ENCODE peak calls at places on chromosome 17, in four cellular contexts. J is pancreas, H is tibial nerve, G is fibroblast of lung. V is an unnamed sample. For H3K27me3, the result is how much of the 10 kb centered on the place peaks cover.

GRCh38 chr17:29677139-29677834 is 54.6 kb upstream of the CORO6 start:
- DNase-seq in J (no peak), H (peak), G (no peak), V (no peak)

GRCh38 chr17:28366605-28367004 is 1.6 kb upstream of the SEBOX start:
- DNase-seq in J (no peak), H (no peak), G (no peak), V (no peak)

GRCh38 chr17:76492250-76492988 is 8.8 kb downstream of the RHBDF2 start:
- DNase-seq in J (peak), H (no peak), G (no peak), V (no peak)

GRCh38 chr17:81959362-81960129 is 1.4 kb downstream of the NOTUM start:
- DNase-seq in J (peak), H (peak), G (peak), V (no peak)

GRCh38 chr17:64106918-64107317 is 23.0 kb downstream of the ERN1 start:
- DNase-seq in J (no peak), H (no peak), G (no peak), V (no peak)

GRCh38 chr17:77036136-77036840 is 104.5 kb upstream of the SEC14L1 start:
- DNase-seq in J (no peak), H (no peak), G (no peak), V (no peak)

GRCh38 chr17:81926451-81927144 is 937 bp downstream of the MAFG start:
- DNase-seq in J (peak), H (peak), G (peak), V (peak)

GRCh38 chr17:75250009-75250471 is 11.4 kb downstream of the GGA3 start:
- DNase-seq in J (no peak), H (no peak), G (peak), V (peak)

GRCh38 chr17:29369831-29370735 is 20.1 kb upstream of the TAOK1 start:
- DNase-seq in J (no peak), H (peak), G (peak), V (peak)

GRCh38 chr17:4332296-4332970 is 34.0 kb downstream of the UBE2G1 start:
- DNase-seq in J (no peak), H (no peak), G (peak), V (peak)

GRCh38 chr17:82947051-82947991 is 107.5 kb upstream of the ZNF750 start:
- DNase-seq in J (peak), H (no peak), G (no peak), V (no peak)

GRCh38 chr17:36661688-36662087 is 60.3 kb downstream of the MRM1 start:
- DNase-seq in J (no peak), H (no peak), G (no peak), V (no peak)

GRCh38 chr17:52789829-52790228 is 631.3 kb upstream of the CA10 start:
- DNase-seq in J (no peak), H (no peak), G (no peak), V (no peak)

GRCh38 chr17:56737741-56738161 is 96.0 kb downstream of the C17orf67 start:
- DNase-seq in J (no peak), H (no peak), G (peak), V (peak)

GRCh38 chr17:10278218-10278617 is 79.8 kb upstream of the GAS7 start:
- DNase-seq in J (no peak), H (no peak), G (no peak), V (no peak)

GRCh38 chr17:76265624-76266243 is 586 bp downstream of the UBALD2 start:
- DNase-seq in J (peak), H (no peak), G (peak), V (no peak)

GRCh38 chr17:10115536-10115932 is 82.9 kb downstream of the GAS7 start:
- DNase-seq in J (no peak), H (no peak), G (no peak), V (no peak)

GRCh38 chr17:60506312-60506711 is 19.7 kb downstream of the APPBP2 start:
- DNase-seq in J (no peak), H (no peak), G (peak), V (peak)

GRCh38 chr17:27985306-27985705 is 57.2 kb upstream of the NLK start:
- DNase-seq in J (no peak), H (no peak), G (no peak), V (no peak)

GRCh38 chr17:4986403-4986802 is 1.1 kb downstream of the CAMTA2 start:
- DNase-seq in J (no peak), H (no peak), G (no peak), V (no peak)

GRCh38 chr17:4881761-4882555 is 17.4 kb upstream of the C17orf107 start:
- DNase-seq in J (peak), H (no peak), G (peak), V (peak)

GRCh38 chr17:82791532-82791931 is 39.7 kb downstream of the TBCD start:
- DNase-seq in J (peak), H (no peak), G (peak), V (peak)

GRCh38 chr17:75152523-75152922 is 1.8 kb downstream of the JPT1 start:
- DNase-seq in J (no peak), H (no peak), G (no peak), V (no peak)

GRCh38 chr17:9890124-9890523 is 14.9 kb downstream of the RCVRN start:
- DNase-seq in J (no peak), H (no peak), G (no peak), V (no peak)

GRCh38 chr17:48814504-48814903 is 2.5 kb downstream of the TTLL6 start:
- DNase-seq in J (no peak), H (peak), G (peak), V (peak)

GRCh38 chr17:48816774-48817590 is at the start of gene TTLL6:
- DNase-seq in J (peak), H (peak), G (peak), V (peak)

GRCh38 chr17:48809182-48809581 is 7.8 kb downstream of the TTLL6 start:
- DNase-seq in J (no peak), H (no peak), G (no peak), V (no peak)

GRCh38 chr17:48816438-48816773 is 623 bp downstream of the TTLL6 start:
- DNase-seq in J (no peak), H (no peak), G (no peak), V (no peak)

DNA sequence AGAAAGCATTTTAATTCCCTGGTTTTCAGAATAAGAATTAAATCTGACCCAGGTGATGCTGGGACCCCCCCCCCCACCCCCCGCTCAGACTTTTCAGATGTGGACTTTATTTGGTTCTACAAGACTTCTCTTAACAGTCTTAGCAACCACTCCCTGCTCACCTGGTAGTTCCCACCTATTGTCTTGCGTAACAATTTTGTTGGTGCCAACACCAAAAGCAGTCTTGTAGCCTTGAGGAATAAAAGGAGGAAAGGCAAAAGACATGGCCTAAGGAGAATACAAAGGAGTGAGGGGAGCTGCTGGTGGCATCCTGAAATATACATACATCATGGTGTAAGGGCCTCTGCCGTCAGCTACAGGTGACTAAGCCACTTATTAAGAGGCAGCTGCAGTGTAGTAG is 5.0 kb downstream of the TTLL6 start:
- DNase-seq in J (no peak), H (no peak), G (no peak), V (no peak)
- H3K27ac ChIP-seq in J (no peak), H (no peak), G (no peak), V (no peak)

GRCh38 chr17:61583660-61584264 is 7.3 kb downstream of the NACA2 start:
- DNase-seq in J (no peak), H (no peak), G (no peak), V (no peak)

GRCh38 chr17:61584266-61584665 is 6.8 kb downstream of the NACA2 start:
- DNase-seq in J (no peak), H (no peak), G (no peak), V (no peak)

GRCh38 chr17:61581611-61582349 is 9.2 kb downstream of the NACA2 start:
- DNase-seq in J (no peak), H (no peak), G (no peak), V (no peak)

GRCh38 chr17:61582593-61582992 is 8.4 kb downstream of the NACA2 start:
- DNase-seq in J (no peak), H (no peak), G (no peak), V (no peak)

DNA sequence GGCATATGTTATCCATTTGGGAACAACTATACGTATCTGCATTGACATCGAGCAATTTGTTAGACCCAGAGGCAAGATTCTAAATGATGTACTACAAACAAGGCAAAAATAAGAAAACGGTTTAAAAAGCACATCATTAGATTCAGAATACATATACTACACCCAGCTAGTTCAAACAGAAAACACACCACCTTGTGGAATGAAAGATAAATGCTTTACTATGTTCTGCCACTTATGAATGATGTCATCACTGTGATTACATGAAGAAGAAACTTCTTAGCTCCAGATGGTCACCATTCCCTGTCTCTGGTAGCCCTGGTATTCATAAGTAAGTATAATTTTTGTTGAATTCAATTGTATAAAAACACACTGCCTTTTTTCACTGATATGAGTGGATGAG is 7.8 kb downstream of the NACA2 start:
- DNase-seq in J (no peak), H (no peak), G (peak), V (peak)
- TF ChIP-seq CTCF in J (no peak), H (no peak), G (peak), V (peak)

GRCh38 chr17:79091373-79091670 is 16.7 kb downstream of the ENGASE start:
- DNase-seq in J (peak), H (no peak), G (no peak), V (no peak)
- H3K27me3 ChIP-seq in J (under half), H (half or more), G (under half), V (under half)

GRCh38 chr17:53837131-53837530 is 14.4 kb downstream of the KIF2B start:
- DNase-seq in J (no peak), H (no peak), G (peak), V (no peak)
- H3K27ac ChIP-seq in J (no peak), H (no peak), G (no peak), V (no peak)

GRCh38 chr17:39045948-39046679 is 78.9 kb upstream of the FBXO47 start:
- DNase-seq in J (no peak), H (no peak), G (no peak), V (no peak)
- TF ChIP-seq CTCF in J (no peak), H (no peak), G (no peak), V (no peak)

GRCh38 chr17:79126139-79126538 is 51.5 kb downstream of the ENGASE start:
- DNase-seq in J (no peak), H (no peak), G (no peak), V (no peak)

GRCh38 chr17:79129523-79129922 is 54.9 kb downstream of the ENGASE start:
- DNase-seq in J (no peak), H (no peak), G (no peak), V (no peak)

GRCh38 chr17:79124513-79125209 is 50.0 kb downstream of the ENGASE start:
- DNase-seq in J (no peak), H (no peak), G (no peak), V (no peak)

GRCh38 chr17:79125503-79125902 is 50.9 kb downstream of the ENGASE start:
- DNase-seq in J (no peak), H (no peak), G (no peak), V (no peak)

DNA sequence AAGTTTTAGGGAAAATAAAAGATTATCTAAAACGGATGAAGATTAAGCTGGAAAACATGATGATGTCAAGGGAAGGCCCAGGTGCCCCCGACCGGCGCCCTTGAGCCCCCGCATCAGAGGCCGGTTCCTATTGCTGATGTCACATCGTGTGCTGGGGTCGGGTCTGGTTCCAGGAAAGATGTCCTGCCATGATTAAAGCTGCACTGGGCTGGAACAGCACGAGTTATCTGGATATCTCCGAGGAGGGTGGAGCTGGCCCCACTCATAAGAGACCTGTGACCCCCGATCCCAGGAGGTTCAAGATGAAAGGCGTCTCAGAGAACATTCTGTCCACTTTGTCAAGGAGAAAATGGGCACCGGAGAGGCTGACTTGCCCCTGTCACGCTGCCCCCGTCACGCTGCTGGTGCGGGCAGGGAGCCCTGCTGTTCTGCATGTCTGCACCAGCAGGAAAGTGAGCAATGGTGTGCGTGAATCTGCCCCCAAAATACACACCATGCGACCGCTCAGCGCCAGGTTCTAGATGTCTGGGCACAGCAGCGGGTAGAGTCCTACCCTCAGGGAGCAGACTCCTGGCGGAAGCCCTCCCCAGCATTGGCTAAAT is 53.0 kb downstream of the ENGASE start:
- DNase-seq in J (no peak), H (no peak), G (no peak), V (no peak)
- H3K27me3 ChIP-seq in J (under half), H (half or more), G (under half), V (under half)

GRCh38 chr17:18195246-18195645 is 11.6 kb downstream of the ALKBH5 start:
- DNase-seq in J (no peak), H (no peak), G (no peak), V (no peak)
- H3K27ac ChIP-seq in J (no peak), H (no peak), G (no peak), V (no peak)

DNA sequence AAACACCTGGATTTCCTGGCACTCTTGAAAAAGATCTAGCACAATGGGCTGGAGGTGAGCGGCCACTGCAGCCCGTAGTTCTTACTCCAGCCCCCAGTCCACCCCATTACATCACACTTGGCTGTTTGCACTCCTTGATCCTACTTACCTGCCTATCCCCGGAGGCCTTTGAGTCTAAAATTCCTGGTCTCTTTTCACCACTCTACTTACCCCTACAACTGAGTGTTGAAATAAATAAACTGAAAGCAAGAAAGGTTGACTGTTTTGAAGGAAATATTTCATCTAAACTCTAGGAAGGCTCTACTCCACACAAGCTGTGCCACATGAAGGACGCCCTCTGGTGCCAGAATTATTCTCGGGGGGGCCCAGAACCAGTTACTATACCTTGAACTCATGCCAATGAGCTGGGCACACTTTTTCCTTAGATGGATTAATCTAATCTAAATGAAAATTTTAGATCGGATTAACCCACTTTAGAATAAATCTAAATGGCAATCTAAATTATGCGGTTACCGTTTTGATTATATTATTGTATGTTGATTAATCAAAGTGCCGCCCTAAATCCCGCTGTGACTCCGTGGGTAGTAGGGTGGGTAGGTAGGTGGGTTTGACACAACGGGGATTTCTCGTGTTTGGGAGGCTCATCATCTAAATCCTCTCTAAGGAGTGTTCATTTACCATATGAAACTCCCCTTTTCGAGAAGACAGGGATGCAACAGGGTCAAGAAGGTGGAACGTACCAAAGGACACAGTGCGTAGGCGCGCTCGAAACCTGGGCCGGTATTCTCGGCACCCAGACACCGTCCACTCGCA is 651 bp upstream of the EIF1 start:
- DNase-seq in J (no peak), H (peak), G (no peak), V (no peak)
- TF ChIP-seq CTCF in J (no peak), H (peak), G (peak), V (peak)

GRCh38 chr17:8124350-8125195 is 667 bp upstream of the HES7 start:
- DNase-seq in J (no peak), H (peak), G (peak), V (no peak)

GRCh38 chr17:8128125-8128784 is 4.3 kb upstream of the HES7 start:
- DNase-seq in J (no peak), H (no peak), G (no peak), V (no peak)

GRCh38 chr17:8125196-8125946 is 1.5 kb upstream of the HES7 start:
- DNase-seq in J (peak), H (peak), G (peak), V (peak)

GRCh38 chr17:8125947-8126305 is 2.0 kb upstream of the HES7 start:
- DNase-seq in J (peak), H (peak), G (no peak), V (no peak)

DNA sequence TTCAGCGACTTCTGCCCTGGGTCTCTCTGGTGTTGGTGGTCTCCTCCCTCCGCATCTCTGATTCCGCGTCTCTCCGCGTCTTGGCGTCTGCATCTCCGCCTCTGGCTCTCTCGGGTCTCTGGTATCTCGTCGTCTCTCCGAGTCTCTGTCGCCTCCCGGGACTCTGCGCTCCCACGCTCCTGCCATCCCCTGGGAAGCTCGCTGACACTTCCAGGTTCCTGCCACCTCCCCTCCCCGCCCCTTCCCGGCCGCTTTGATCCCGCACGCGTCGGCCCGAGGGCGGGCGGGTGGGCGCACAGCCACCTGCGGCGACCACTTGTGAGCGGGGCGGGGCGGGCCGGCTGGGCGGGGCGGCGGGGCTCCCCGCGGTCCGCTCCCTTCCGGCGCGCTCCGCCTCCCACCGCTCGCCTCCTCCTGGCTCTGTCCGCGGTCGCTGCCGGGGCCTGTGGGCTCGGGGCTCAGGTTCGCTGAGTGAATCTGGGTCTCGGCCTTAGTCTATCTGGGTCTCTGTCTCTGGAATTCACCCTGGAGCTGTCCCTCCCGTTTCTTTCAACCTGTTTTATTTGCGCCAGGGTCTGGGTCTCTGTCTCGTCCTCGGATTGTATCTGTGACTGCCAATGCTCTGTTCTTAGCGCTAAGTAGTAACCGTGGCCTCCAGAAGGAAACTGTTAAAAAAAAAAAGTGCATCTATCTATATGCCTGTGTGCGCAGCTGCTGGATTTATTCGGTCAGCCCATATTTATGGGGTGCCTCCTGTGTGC is 2.6 kb upstream of the HES7 start:
- DNase-seq in J (peak), H (peak), G (peak), V (no peak)
- H3K27me3 ChIP-seq in J (under half), H (under half), G (under half), V (under half)

GRCh38 chr17:71304498-71305158 is 816.2 kb upstream of the SOX9 start:
- DNase-seq in J (no peak), H (no peak), G (no peak), V (no peak)

GRCh38 chr17:71301063-71301462 is 819.8 kb upstream of the SOX9 start:
- DNase-seq in J (no peak), H (no peak), G (no peak), V (no peak)

DNA sequence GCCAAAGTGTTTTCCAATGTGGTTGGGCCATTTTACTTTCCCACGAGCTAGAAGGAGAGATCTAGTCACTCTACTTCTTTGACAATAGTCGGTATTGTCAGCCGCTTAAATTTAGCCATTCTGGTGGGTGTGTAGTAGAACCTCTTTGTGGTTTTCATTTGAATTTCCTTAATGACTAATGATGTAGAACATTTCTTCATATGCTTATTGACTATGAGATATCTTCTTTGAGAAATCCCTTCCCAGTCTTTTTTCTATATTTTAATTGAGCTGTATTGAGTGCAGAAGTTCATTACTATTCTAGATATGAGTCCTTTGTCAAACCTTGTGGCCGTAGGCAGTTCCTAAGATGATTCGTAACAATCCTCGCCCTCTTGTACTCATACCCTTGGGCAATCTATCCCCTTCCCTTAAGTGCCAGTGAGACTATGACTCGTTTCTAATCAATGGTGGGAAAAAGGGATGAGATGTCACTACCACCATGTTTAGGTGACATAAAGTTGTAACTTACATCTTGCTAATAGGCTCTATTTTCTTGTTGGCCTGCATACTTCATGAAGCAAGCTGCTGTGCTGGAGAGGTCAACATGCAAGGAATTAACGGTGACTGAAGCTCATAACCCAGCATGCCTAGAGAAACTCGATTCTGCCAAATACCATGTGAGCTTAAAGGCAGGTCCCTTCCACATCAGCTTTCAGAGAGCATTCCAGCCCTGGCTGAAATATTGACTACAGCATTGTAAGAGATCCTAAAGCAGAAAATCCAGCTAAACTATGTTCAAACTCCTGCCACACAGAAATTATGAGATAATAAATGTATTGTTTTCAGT is 817.9 kb upstream of the SOX9 start:
- DNase-seq in J (no peak), H (no peak), G (no peak), V (no peak)
- H3K27ac ChIP-seq in J (no peak), H (no peak), G (no peak), V (no peak)